ENCODE peak calls at places on chromosomes 7 and 10, in four cellular contexts. V is esophagus squamous epithelium, K is WERI-Rb-1, U is spleen. H is an unnamed sample.

GRCh38 chr10:48439581-48440041 is 133.1 kb downstream of the MAPK8 start:
- DNase-seq in V (no peak), K (peak), U (peak), H (peak)

GRCh38 chr7:29562307-29562706 is 1.3 kb upstream of the PRR15 start:
- DNase-seq in V (no peak), K (no peak), U (no peak), H (no peak)

GRCh38 chr7:40437498-40437897 is 302.7 kb downstream of the SUGCT start:
- DNase-seq in V (no peak), K (no peak), U (no peak), H (no peak)

GRCh38 chr10:124864421-124865193 is 63.0 kb downstream of the ABRAXAS2 start:
- DNase-seq in V (no peak), K (no peak), U (no peak), H (peak)

GRCh38 chr7:149790146-149790548 is 16.8 kb upstream of the ZNF467 start:
- DNase-seq in V (no peak), K (peak), U (peak), H (peak)

GRCh38 chr7:2870471-2870941 is 26.4 kb upstream of the GNA12 start:
- DNase-seq in V (no peak), K (no peak), U (peak), H (peak)

GRCh38 chr10:127374901-127375300 is 174.2 kb upstream of the NPS start:
- DNase-seq in V (no peak), K (peak), U (no peak), H (no peak)

GRCh38 chr7:128672927-128673517 is 930 bp downstream of the GARIN1A start:
- DNase-seq in V (no peak), K (no peak), U (no peak), H (no peak)

GRCh38 chr10:34299105-34299611 is 515.9 kb downstream of the PARD3 start:
- DNase-seq in V (no peak), K (no peak), U (no peak), H (no peak)

GRCh38 chr10:84415539-84416244 is 87.3 kb downstream of the CCSER2 start:
- DNase-seq in V (no peak), K (no peak), U (no peak), H (peak)

GRCh38 chr7:155763721-155764431 is 48.4 kb downstream of the SHH start:
- DNase-seq in V (no peak), K (no peak), U (peak), H (no peak)

GRCh38 chr7:151925446-151926335 is 30.6 kb upstream of the GALNTL5 start:
- DNase-seq in V (no peak), K (no peak), U (peak), H (no peak)

GRCh38 chr10:125083576-125083920 is 76.8 kb downstream of the CTBP2 start:
- DNase-seq in V (no peak), K (no peak), U (peak), H (peak)

GRCh38 chr7:142542097-142542496 is 207.2 kb upstream of the PRSS1 start:
- DNase-seq in V (no peak), K (no peak), U (no peak), H (no peak)

GRCh38 chr10:29482591-29483421 is 152.0 kb downstream of the SVIL start:
- DNase-seq in V (no peak), K (peak), U (no peak), H (no peak)

GRCh38 chr10:103663802-103664201 is 170.3 kb downstream of the NEURL1 start:
- DNase-seq in V (no peak), K (no peak), U (no peak), H (peak)

GRCh38 chr7:28623105-28623730 is 210.9 kb downstream of the CREB5 start:
- DNase-seq in V (no peak), K (no peak), U (no peak), H (no peak)

GRCh38 chr7:1160665-1161010 is 642 bp upstream of the ZFAND2A start:
- DNase-seq in V (no peak), K (no peak), U (peak), H (no peak)

GRCh38 chr10:102613286-102613685 is 31.0 kb upstream of the TRIM8 start:
- DNase-seq in V (no peak), K (no peak), U (no peak), H (no peak)

GRCh38 chr7:126856691-126857291 is 395.9 kb downstream of the GRM8 start:
- DNase-seq in V (no peak), K (no peak), U (no peak), H (no peak)

GRCh38 chr10:112687647-112688046 is 240.6 kb downstream of the VTI1A start:
- DNase-seq in V (no peak), K (no peak), U (no peak), H (no peak)

GRCh38 chr7:114830952-114831351 is 90.9 kb upstream of the MDFIC start:
- DNase-seq in V (no peak), K (no peak), U (no peak), H (no peak)

GRCh38 chr7:91568138-91568537 is 303.9 kb downstream of the FZD1 start:
- DNase-seq in V (no peak), K (no peak), U (no peak), H (no peak)

GRCh38 chr7:45484094-45484493 is 90.1 kb upstream of the ADCY1 start:
- DNase-seq in V (no peak), K (peak), U (no peak), H (no peak)

GRCh38 chr7:103445228-103446020 is 583 bp downstream of the SLC26A5 start:
- DNase-seq in V (no peak), K (no peak), U (no peak), H (no peak)

GRCh38 chr7:38451840-38452239 is 178.4 kb upstream of the TARP start:
- DNase-seq in V (no peak), K (no peak), U (no peak), H (no peak)

GRCh38 chr10:88150338-88150737 is 286.9 kb downstream of the PTEN start:
- DNase-seq in V (no peak), K (no peak), U (no peak), H (no peak)

GRCh38 chr7:81075150-81075549 is 156.3 kb upstream of the SEMA3C start:
- DNase-seq in V (no peak), K (no peak), U (no peak), H (no peak)

GRCh38 chr7:20562461-20562860 is 53.0 kb upstream of the ABCB5 start:
- DNase-seq in V (no peak), K (no peak), U (no peak), H (no peak)

GRCh38 chr10:115939101-115939815 is 333.7 kb downstream of the GFRA1 start:
- DNase-seq in V (no peak), K (no peak), U (no peak), H (no peak)

GRCh38 chr7:818031-818699 is 14.1 kb upstream of the SUN1 start:
- DNase-seq in V (no peak), K (no peak), U (peak), H (no peak)

GRCh38 chr7:102253973-102254370 is 32.7 kb upstream of the SH2B2 start:
- DNase-seq in V (no peak), K (no peak), U (no peak), H (no peak)

GRCh38 chr7:102211590-102212550 is 74.8 kb upstream of the SH2B2 start:
- DNase-seq in V (no peak), K (no peak), U (no peak), H (no peak)

GRCh38 chr10:70578371-70578947 is 24.1 kb downstream of the PRF1 start:
- DNase-seq in V (no peak), K (no peak), U (no peak), H (peak)

GRCh38 chr10:109887776-109888175 is 35.5 kb downstream of the XPNPEP1 start:
- DNase-seq in V (no peak), K (no peak), U (no peak), H (no peak)

GRCh38 chr10:4255751-4256150 is 470.7 kb upstream of the KLF6 start:
- DNase-seq in V (no peak), K (no peak), U (no peak), H (no peak)

GRCh38 chr10:17430647-17431355 is 23.6 kb downstream of the ST8SIA6 start:
- DNase-seq in V (no peak), K (peak), U (no peak), H (peak)

GRCh38 chr7:31878875-31879274 is 191.3 kb downstream of the PDE1C start:
- DNase-seq in V (no peak), K (no peak), U (no peak), H (no peak)

GRCh38 chr7:106231856-106232490 is 52.8 kb downstream of the NAMPT start:
- DNase-seq in V (no peak), K (no peak), U (no peak), H (no peak)

GRCh38 chr7:155405399-155406318 is 52.3 kb upstream of the EN2 start:
- DNase-seq in V (no peak), K (peak), U (no peak), H (no peak)

DNA sequence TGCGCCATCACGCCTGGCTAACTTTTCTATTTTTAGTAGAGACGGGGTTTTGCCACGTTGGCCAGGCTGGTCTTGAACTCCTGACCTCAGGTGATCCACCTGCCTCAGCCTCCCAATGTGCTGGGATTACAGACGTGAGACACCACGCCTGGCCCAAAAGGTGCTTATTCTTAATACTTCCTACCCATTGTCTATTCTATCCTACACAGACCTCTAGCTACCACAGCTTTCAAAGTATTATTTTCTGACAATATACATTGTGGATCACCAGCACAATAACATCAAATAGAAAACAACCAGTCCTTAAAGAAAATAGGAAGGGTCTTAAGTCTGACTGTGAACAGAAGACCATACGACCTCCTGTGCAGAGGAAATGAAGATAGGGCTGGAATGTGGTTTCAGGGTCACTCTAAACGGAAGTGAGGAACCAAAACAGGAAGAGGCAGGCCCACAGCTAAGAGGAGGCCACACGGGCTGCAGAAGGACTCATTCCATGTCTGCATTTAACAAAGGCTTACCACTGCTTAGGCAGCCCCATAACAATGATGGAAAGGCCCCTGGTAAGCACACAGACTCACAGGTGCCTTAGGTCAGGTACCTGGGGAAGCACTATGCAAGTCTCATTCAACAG is 115.2 kb downstream of the ZFAND4 start:
- DNase-seq in V (no peak), K (no peak), U (no peak), H (no peak)
- H3K4me3 ChIP-seq in V (no peak), K (no peak), U (no peak), H (no peak)

DNA sequence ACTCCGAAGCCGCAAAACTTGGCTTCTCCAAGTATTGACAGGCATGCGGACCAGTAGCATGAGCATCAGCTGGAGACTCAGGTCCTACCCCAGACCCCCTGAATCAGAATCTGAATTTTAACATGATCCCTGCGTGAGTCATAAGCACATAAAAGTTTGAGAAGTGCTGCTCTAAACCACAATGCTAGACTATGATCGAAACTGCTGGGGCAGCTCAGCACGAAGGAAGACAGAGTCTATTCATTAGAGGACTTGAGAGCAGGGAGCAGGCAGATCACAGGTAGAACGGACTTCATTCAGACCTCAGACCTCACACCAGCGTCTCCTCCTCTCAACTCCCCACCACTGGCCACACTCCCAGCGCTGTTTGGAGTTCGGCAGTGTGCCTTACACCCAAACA is 16.9 kb downstream of the CAMK2G start:
- DNase-seq in V (no peak), K (no peak), U (no peak), H (no peak)
- H3K27ac ChIP-seq in V (peak), K (no peak), U (no peak), H (no peak)

DNA sequence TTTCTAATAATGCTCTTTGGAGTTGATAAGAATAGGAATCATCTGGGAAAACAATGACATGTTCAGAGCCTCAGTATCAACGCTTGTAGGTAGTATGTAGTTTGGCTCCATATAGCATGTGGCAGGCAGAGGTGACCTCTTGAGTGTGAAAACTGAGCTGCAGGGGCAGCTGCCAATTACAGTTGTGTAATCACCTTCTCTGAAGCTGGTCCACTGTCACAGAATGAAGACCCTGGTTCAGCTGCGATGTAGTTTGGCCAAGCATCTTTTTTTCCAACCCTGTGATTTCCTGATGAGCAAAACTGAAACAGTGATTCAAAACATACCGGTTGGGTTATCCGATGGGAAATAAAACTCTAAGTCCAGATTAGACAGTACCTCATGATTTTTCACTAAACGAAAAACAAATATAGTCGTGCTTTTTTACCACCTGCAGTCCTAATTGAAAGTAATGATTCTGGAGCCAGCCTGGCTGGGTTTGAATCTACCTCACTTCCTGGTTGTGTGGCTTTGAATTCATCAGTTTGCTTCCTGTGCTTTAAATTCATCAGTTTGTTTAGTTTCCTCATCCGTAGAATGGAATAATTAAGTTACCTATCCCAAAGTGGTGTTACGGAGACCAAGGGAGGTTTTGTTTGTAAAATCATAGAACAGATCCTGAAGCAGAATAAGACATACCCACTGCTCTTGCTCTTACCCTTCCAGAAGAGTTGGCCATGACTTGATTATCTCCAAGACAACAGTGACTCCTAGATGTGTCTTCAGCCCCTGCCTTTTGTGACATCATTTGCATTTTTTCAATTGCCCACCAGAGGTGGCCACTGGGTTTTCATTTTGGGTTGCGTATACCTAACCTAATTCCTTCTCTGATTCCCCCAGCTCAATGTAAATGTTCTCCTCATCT is 87.4 kb downstream of the CELF2 start:
- DNase-seq in V (no peak), K (no peak), U (no peak), H (no peak)
- H3K4me3 ChIP-seq in V (no peak), K (no peak), U (no peak), H (no peak)

DNA sequence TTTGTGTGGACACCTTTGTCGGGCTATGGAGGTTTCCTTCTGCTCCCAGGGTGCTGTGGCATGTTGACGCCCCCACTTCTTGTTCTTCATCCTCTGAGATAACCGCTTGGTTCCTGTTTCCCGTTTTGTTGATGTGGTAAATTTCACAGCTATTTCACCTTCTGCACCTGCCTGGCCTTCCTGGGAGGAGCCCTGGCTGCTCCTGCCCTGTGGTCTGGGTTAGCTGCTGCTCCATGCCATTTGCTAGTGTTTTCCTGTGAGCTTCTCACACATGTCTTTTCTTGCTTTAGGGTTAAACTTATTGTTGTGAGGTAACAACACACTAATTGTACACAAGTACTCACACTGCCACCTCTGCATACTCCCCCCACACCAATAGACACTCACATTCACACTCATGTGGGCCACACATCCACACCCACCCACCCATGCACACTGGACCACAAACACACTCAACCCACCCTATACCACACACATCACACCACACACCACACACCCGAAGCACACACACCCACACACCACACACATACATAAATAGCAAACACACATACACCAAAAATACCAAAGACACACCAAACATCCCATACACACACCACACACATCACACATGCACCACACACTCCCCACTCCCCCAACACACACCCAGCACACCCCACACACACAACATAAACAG is 46.6 kb upstream of the MSMB start:
- DNase-seq in V (no peak), K (no peak), U (no peak), H (no peak)
- H3K27ac ChIP-seq in V (no peak), K (no peak), U (peak), H (no peak)

DNA sequence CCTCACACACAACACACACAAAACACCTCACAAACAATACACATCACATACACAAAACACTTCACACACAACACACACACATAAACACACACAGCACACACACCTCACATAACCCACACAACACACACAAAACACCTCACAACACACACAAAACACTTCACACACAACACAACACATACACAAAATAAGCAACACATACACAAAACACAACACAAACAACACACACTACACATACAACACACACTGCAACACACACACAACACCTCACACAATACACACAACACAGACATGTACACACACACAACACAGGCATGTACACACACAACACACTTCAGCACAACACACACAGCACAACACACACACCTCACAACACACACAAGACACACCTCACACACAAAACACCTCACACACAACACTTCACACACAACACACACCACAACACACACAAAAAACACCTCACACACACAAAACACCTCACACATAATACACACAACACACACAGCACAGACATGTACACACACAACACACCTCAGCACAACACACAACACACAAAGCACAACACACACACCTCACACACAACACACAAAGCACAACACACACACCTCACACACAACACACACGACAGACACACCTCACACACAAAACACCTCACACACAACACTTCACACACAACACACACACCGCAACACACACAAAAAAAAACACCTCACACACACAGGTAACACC is 107.5 kb downstream of the TNS3 start:
- DNase-seq in V (no peak), K (no peak), U (no peak), H (no peak)
- H3K4me3 ChIP-seq in V (no peak), K (no peak), U (no peak), H (no peak)

DNA sequence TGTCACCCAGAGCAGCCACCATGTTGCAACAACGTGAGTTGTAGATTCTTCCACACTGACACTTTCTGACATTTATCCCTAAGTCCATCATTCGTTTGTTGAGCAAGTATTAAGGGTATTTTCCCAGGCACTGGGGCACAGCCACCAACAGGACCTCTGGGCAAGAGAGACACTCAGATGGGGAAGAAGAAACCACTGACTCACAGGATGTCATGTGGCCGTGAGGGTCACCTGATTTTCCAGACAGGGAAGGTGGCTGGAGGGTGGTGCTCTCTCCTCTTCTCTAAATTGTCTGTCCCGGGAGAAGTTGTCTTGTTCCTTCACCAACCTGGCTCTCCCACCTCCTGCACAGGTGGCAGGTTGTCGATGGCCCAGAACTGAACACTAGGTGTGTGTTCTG is 51.7 kb upstream of the PPIF start:
- DNase-seq in V (no peak), K (no peak), U (peak), H (no peak)
- H3K27ac ChIP-seq in V (peak), K (no peak), U (peak), H (peak)

GRCh38 chr7:130486963-130487324 is 4.9 kb upstream of the MEST start:
- DNase-seq in V (no peak), K (no peak), U (no peak), H (no peak)
- H3K4me3 ChIP-seq in V (peak), K (no peak), U (peak), H (peak)

H was measured in upper lobe of right lung.